ENCODE peak calls at places on chromosomes 3 and 15, in four cellular contexts. One of them, this sample, is unnamed.

GRCh38 chr3:149373235-149374125 is 4.0 kb downstream of the TM4SF1 start:
- DNase-seq in K562: no peak
- DNase-seq in SK-N-SH: no peak
- DNase-seq in GM12878: no peak
- DNase-seq in this sample: no peak

GRCh38 chr3:185677146-185677829 is 91.2 kb downstream of the SENP2 start:
- DNase-seq in K562: peak; percentile 60
- DNase-seq in SK-N-SH: peak; percentile 56
- DNase-seq in GM12878: no peak
- DNase-seq in this sample: no peak

GRCh38 chr15:62545392-62546227 is 380.5 kb upstream of the C2CD4B start:
- DNase-seq in K562: no peak
- DNase-seq in SK-N-SH: no peak
- DNase-seq in GM12878: no peak
- DNase-seq in this sample: no peak

GRCh38 chr3:150172356-150172755 is 201.7 kb upstream of the PFN2 start:
- DNase-seq in K562: no peak
- DNase-seq in SK-N-SH: no peak
- DNase-seq in GM12878: no peak
- DNase-seq in this sample: no peak

GRCh38 chr3:171218069-171218468 is 191.5 kb upstream of the SLC2A2 start:
- DNase-seq in K562: no peak
- DNase-seq in SK-N-SH: no peak
- DNase-seq in GM12878: no peak
- DNase-seq in this sample: no peak

GRCh38 chr3:66409771-66410355 is 91.0 kb downstream of the LRIG1 start:
- DNase-seq in K562: no peak
- DNase-seq in SK-N-SH: no peak
- DNase-seq in GM12878: no peak
- DNase-seq in this sample: no peak

GRCh38 chr15:54149115-54149531 is 170.9 kb downstream of the UNC13C start:
- DNase-seq in K562: no peak
- DNase-seq in SK-N-SH: no peak
- DNase-seq in GM12878: no peak
- DNase-seq in this sample: no peak

GRCh38 chr15:82621970-82622369 is 25.2 kb downstream of the CPEB1 start:
- DNase-seq in K562: no peak
- DNase-seq in SK-N-SH: peak; percentile 25
- DNase-seq in GM12878: no peak
- DNase-seq in this sample: no peak

GRCh38 chr3:62084558-62084957 is 288.8 kb downstream of the FEZF2 start:
- DNase-seq in K562: no peak
- DNase-seq in SK-N-SH: peak; percentile 6
- DNase-seq in GM12878: no peak
- DNase-seq in this sample: no peak

GRCh38 chr3:156010829-156011228 is 109.5 kb upstream of the KCNAB1 start:
- DNase-seq in K562: no peak
- DNase-seq in SK-N-SH: no peak
- DNase-seq in GM12878: no peak
- DNase-seq in this sample: peak; percentile 31

GRCh38 chr3:159273608-159274007 is 471.8 kb downstream of the MFSD1 start:
- DNase-seq in K562: no peak
- DNase-seq in SK-N-SH: no peak
- DNase-seq in GM12878: no peak
- DNase-seq in this sample: peak; percentile 71

GRCh38 chr3:179510496-179510895 is 52.2 kb upstream of the ACTL6A start:
- DNase-seq in K562: no peak
- DNase-seq in SK-N-SH: no peak
- DNase-seq in GM12878: no peak
- DNase-seq in this sample: no peak

GRCh38 chr3:149393355-149394165 is 16.1 kb upstream of the TM4SF1 start:
- DNase-seq in K562: peak; percentile 40
- DNase-seq in SK-N-SH: peak; percentile 68
- DNase-seq in GM12878: peak; percentile 15
- DNase-seq in this sample: peak; percentile 73

GRCh38 chr15:93080451-93080850 is 8.6 kb downstream of the RGMA start:
- DNase-seq in K562: no peak
- DNase-seq in SK-N-SH: no peak
- DNase-seq in GM12878: no peak
- DNase-seq in this sample: no peak

GRCh38 chr3:11706604-11707003 is 62.9 kb upstream of the VGLL4 start:
- DNase-seq in K562: no peak
- DNase-seq in SK-N-SH: no peak
- DNase-seq in GM12878: no peak
- DNase-seq in this sample: no peak

GRCh38 chr3:11713171-11713570 is 69.5 kb upstream of the VGLL4 start:
- DNase-seq in K562: no peak
- DNase-seq in SK-N-SH: no peak
- DNase-seq in GM12878: no peak
- DNase-seq in this sample: no peak

GRCh38 chr3:11711826-11712225 is 68.1 kb upstream of the VGLL4 start:
- DNase-seq in K562: no peak
- DNase-seq in SK-N-SH: no peak
- DNase-seq in GM12878: no peak
- DNase-seq in this sample: no peak

GRCh38 chr3:11712646-11713045 is 68.9 kb upstream of the VGLL4 start:
- DNase-seq in K562: no peak
- DNase-seq in SK-N-SH: no peak
- DNase-seq in GM12878: no peak
- DNase-seq in this sample: no peak

GRCh38 chr3:11709782-11710181 is 66.1 kb upstream of the VGLL4 start:
- DNase-seq in K562: no peak
- DNase-seq in SK-N-SH: no peak
- DNase-seq in GM12878: no peak
- DNase-seq in this sample: no peak
- TF ChIP-seq USF1 in K562: no peak
- TF ChIP-seq USF1 in SK-N-SH: no peak
- TF ChIP-seq USF1 in GM12878: no peak
- TF ChIP-seq USF1 in this sample: no peak

GRCh38 chr3:51389423-51390183 is 1.5 kb upstream of the RBM15B start:
- DNase-seq in K562: peak; percentile 33
- DNase-seq in SK-N-SH: peak; percentile 84
- DNase-seq in GM12878: no peak
- DNase-seq in this sample: peak; percentile 73
- TF ChIP-seq USF1 in K562: no peak
- TF ChIP-seq USF1 in SK-N-SH: no peak
- TF ChIP-seq USF1 in GM12878: no peak
- TF ChIP-seq USF1 in this sample: no peak

GRCh38 chr3:14374444-14374883 is 27.9 kb upstream of the SLC6A6 start:
- DNase-seq in K562: no peak
- DNase-seq in SK-N-SH: peak; percentile 67
- DNase-seq in GM12878: no peak
- DNase-seq in this sample: no peak

GRCh38 chr3:14375192-14375591 is 27.2 kb upstream of the SLC6A6 start:
- DNase-seq in K562: peak; percentile 45
- DNase-seq in SK-N-SH: no peak
- DNase-seq in GM12878: no peak
- DNase-seq in this sample: no peak

GRCh38 chr3:14372587-14372986 is 29.8 kb upstream of the SLC6A6 start:
- DNase-seq in K562: no peak
- DNase-seq in SK-N-SH: no peak
- DNase-seq in GM12878: no peak
- DNase-seq in this sample: no peak

GRCh38 chr3:14371573-14372474 is 30.6 kb upstream of the SLC6A6 start:
- DNase-seq in K562: peak; percentile 93
- DNase-seq in SK-N-SH: peak; percentile 90
- DNase-seq in GM12878: no peak
- DNase-seq in this sample: no peak

DNA sequence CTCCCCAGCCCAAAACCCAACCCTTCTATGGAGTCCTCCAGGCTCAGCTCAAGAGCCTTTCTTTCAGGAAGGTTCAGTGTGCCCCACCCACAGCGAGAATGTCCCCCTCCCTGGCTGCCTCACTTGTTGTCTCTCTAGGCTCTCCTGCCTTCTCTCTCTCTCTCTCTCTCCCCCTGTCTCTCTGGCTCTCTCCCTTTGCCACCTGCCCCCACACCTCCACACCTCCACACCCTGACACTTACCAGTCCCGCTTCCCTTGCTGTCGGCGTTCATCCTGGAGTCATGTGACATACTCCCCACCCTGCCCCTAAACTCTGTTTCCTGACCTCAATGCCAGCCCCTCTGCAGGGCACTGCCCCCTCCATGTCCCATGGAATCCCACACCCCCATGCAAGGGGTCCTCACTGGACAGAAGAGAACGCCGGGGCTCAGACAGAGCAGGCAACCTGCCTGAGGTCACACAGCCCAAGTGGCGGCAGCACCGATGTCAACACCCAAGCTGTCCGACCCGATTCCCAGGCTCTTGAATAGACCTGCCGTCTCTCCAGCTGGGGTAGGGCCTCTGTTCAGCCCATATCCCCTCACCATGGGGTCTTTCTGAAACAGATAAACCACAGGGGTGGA is 28.5 kb upstream of the SLC6A6 start:
- DNase-seq in K562: no peak
- DNase-seq in SK-N-SH: no peak
- DNase-seq in GM12878: no peak
- DNase-seq in this sample: no peak
- TF ChIP-seq USF1 in K562: no peak
- TF ChIP-seq USF1 in SK-N-SH: no peak
- TF ChIP-seq USF1 in GM12878: no peak
- TF ChIP-seq USF1 in this sample: no peak

GRCh38 chr15:97030251-97030650 is 699.8 kb downstream of the NR2F2 start:
- DNase-seq in K562: no peak
- DNase-seq in SK-N-SH: no peak
- DNase-seq in GM12878: no peak
- DNase-seq in this sample: no peak
- TF ChIP-seq USF1 in K562: no peak
- TF ChIP-seq USF1 in SK-N-SH: no peak
- TF ChIP-seq USF1 in GM12878: no peak
- TF ChIP-seq USF1 in this sample: no peak

GRCh38 chr3:38583688-38584087 is 65.8 kb downstream of the SCN5A start:
- DNase-seq in K562: no peak
- DNase-seq in SK-N-SH: no peak
- DNase-seq in GM12878: no peak
- DNase-seq in this sample: no peak
- TF ChIP-seq USF1 in K562: no peak
- TF ChIP-seq USF1 in SK-N-SH: no peak
- TF ChIP-seq USF1 in GM12878: no peak
- TF ChIP-seq USF1 in this sample: no peak

GRCh38 chr3:152264378-152264777 is 4.4 kb upstream of the MBNL1 start:
- DNase-seq in K562: no peak
- DNase-seq in SK-N-SH: no peak
- DNase-seq in GM12878: no peak
- DNase-seq in this sample: no peak

GRCh38 chr3:152268501-152269422 is at the start of gene MBNL1:
- DNase-seq in K562: peak; percentile 70
- DNase-seq in SK-N-SH: peak; percentile 85
- DNase-seq in GM12878: no peak
- DNase-seq in this sample: peak; percentile 74

GRCh38 chr3:152267831-152268500 is 763 bp upstream of the MBNL1 start:
- DNase-seq in K562: no peak
- DNase-seq in SK-N-SH: no peak
- DNase-seq in GM12878: no peak
- DNase-seq in this sample: no peak

GRCh38 chr3:152269423-152270144 is 855 bp downstream of the MBNL1 start:
- DNase-seq in K562: no peak
- DNase-seq in SK-N-SH: peak; percentile 44
- DNase-seq in GM12878: no peak
- DNase-seq in this sample: no peak

GRCh38 chr3:152267319-152267689 is 1.4 kb upstream of the MBNL1 start:
- DNase-seq in K562: no peak
- DNase-seq in SK-N-SH: no peak
- DNase-seq in GM12878: no peak
- DNase-seq in this sample: no peak
- TF ChIP-seq USF1 in K562: no peak
- TF ChIP-seq USF1 in SK-N-SH: no peak
- TF ChIP-seq USF1 in GM12878: no peak
- TF ChIP-seq USF1 in this sample: no peak

GRCh38 chr3:157542711-157543485 is 39.7 kb upstream of the VEPH1 start:
- DNase-seq in K562: no peak
- DNase-seq in SK-N-SH: peak; percentile 89
- DNase-seq in GM12878: no peak
- DNase-seq in this sample: peak; percentile 72
- TF ChIP-seq USF1 in K562: no peak
- TF ChIP-seq USF1 in SK-N-SH: peak; percentile 35
- TF ChIP-seq USF1 in GM12878: no peak
- TF ChIP-seq USF1 in this sample: peak; percentile 39

GRCh38 chr15:72912121-72912520 is 128.6 kb upstream of the ADPGK start:
- DNase-seq in K562: no peak
- DNase-seq in SK-N-SH: no peak
- DNase-seq in GM12878: no peak
- DNase-seq in this sample: no peak
- TF ChIP-seq USF1 in K562: no peak
- TF ChIP-seq USF1 in SK-N-SH: no peak
- TF ChIP-seq USF1 in GM12878: no peak
- TF ChIP-seq USF1 in this sample: no peak